ENCODE peak calls at places on chromosomes 7 and 10, in five cellular contexts. One of them, this sample, is unnamed. For H3K4me1, the result is how much of the 10 kb centered on the place peaks cover.

GRCh38 chr10:1708746-1709145 is 28.6 kb downstream of the ADARB2 start:
- DNase-seq in fibroblast of lung: no peak
- DNase-seq in mammary epithelial cell: no peak
- DNase-seq in neural progenitor cell: no peak
- DNase-seq in GM23248: no peak
- DNase-seq in this sample: no peak

GRCh38 chr10:110354322-110354766 is 49.6 kb upstream of the SMNDC1 start:
- DNase-seq in fibroblast of lung: peak
- DNase-seq in mammary epithelial cell: peak
- DNase-seq in neural progenitor cell: peak
- DNase-seq in GM23248: peak
- DNase-seq in this sample: peak

GRCh38 chr10:34994565-34995142 is 95.5 kb downstream of the CUL2 start:
- DNase-seq in fibroblast of lung: peak
- DNase-seq in mammary epithelial cell: peak
- DNase-seq in neural progenitor cell: peak
- DNase-seq in GM23248: peak
- DNase-seq in this sample: peak

GRCh38 chr10:61958311-61958710 is 56.8 kb downstream of the ARID5B start:
- DNase-seq in fibroblast of lung: no peak
- DNase-seq in mammary epithelial cell: no peak
- DNase-seq in neural progenitor cell: no peak
- DNase-seq in GM23248: no peak
- DNase-seq in this sample: no peak

GRCh38 chr10:24209946-24210491 is 1.1 kb downstream of the KIAA1217 start:
- DNase-seq in fibroblast of lung: peak
- DNase-seq in mammary epithelial cell: peak
- DNase-seq in neural progenitor cell: no peak
- DNase-seq in GM23248: peak
- DNase-seq in this sample: peak

GRCh38 chr7:33589911-33590310 is 315.4 kb upstream of the BMPER start:
- DNase-seq in fibroblast of lung: no peak
- DNase-seq in mammary epithelial cell: no peak
- DNase-seq in neural progenitor cell: no peak
- DNase-seq in GM23248: no peak
- DNase-seq in this sample: no peak

GRCh38 chr10:102068216-102068615 is 3.1 kb downstream of the HPS6 start:
- DNase-seq in fibroblast of lung: no peak
- DNase-seq in mammary epithelial cell: no peak
- DNase-seq in neural progenitor cell: no peak
- DNase-seq in GM23248: peak
- DNase-seq in this sample: no peak

GRCh38 chr10:43998021-43998809 is 349.5 kb upstream of the ZNF32 start:
- DNase-seq in fibroblast of lung: peak
- DNase-seq in mammary epithelial cell: no peak
- DNase-seq in neural progenitor cell: no peak
- DNase-seq in GM23248: peak
- DNase-seq in this sample: no peak

GRCh38 chr10:95295031-95295755 is 4.4 kb upstream of the PDLIM1 start:
- DNase-seq in fibroblast of lung: peak
- DNase-seq in mammary epithelial cell: peak
- DNase-seq in neural progenitor cell: peak
- DNase-seq in GM23248: peak
- DNase-seq in this sample: no peak

DNA sequence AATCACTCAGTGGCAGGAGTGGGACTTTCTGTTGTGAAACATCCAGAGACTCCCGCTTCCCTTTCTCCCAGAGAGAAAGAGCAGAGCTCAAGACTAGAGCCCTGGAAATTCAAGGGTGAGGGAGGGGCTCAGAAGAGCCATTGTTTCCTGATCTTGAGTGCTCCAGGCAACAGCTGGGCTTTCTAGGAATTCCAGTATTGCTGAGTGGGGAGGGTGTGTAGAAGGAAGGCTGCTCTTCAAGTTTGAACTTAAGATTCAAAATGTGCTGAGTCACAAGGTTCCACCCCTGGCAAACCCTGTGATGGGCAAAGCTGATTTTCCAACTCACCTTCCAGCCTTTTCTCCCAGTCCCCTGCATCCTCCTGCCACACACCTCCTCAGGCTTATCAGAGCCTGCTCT is 42.3 kb upstream of the MSRB2 start:
- DNase-seq in fibroblast of lung: peak
- DNase-seq in mammary epithelial cell: peak
- DNase-seq in neural progenitor cell: no peak
- DNase-seq in GM23248: peak
- DNase-seq in this sample: peak
- H3K4me2 ChIP-seq in fibroblast of lung: no peak
- H3K4me2 ChIP-seq in mammary epithelial cell: no peak
- H3K4me2 ChIP-seq in neural progenitor cell: no peak
- H3K4me2 ChIP-seq in GM23248: no peak
- H3K4me2 ChIP-seq in this sample: peak

DNA sequence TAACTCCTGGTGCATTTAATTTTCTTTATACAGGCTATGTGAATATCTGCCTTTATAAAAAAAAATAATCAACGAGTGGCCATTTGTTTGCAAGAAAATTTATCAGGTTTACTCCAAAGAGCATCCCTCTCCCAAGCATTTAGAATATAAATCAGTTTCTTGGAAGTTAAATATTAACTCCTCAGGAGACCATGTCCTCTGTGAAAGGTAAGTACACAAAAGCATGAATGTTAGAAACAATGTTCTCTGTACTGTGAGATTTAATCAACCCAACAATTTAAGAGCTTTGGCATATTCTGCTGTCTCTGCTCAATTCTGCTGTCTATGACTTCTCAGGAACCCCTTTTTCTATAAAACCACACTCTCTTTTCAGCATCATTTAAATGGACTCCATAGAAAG is 119.3 kb upstream of the LAMB4 start:
- DNase-seq in fibroblast of lung: no peak
- DNase-seq in mammary epithelial cell: no peak
- DNase-seq in neural progenitor cell: no peak
- DNase-seq in GM23248: no peak
- DNase-seq in this sample: no peak
- H3K27ac ChIP-seq in fibroblast of lung: no peak
- H3K27ac ChIP-seq in mammary epithelial cell: no peak
- H3K27ac ChIP-seq in neural progenitor cell: no peak
- H3K27ac ChIP-seq in GM23248: no peak
- H3K27ac ChIP-seq in this sample: no peak

DNA sequence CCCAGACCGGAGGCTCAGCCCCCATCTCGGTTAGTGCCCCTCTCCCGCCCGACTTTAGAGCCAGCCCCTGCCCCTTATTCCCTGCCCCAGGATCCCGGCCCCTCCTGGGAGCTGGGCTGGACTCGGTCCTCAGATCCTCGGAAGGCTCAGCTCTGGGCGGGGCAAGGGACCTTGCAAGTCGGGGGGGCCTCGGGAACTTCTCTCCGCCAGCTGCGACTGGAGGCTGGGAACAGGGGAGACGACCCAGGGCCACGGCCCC is 2.5 kb downstream of the ADIRF start:
- DNase-seq in fibroblast of lung: no peak
- DNase-seq in mammary epithelial cell: no peak
- DNase-seq in neural progenitor cell: peak
- DNase-seq in GM23248: no peak
- DNase-seq in this sample: no peak
- H3K4me1 ChIP-seq in fibroblast of lung: under half
- H3K4me1 ChIP-seq in mammary epithelial cell: half or more
- H3K4me1 ChIP-seq in neural progenitor cell: under half
- H3K4me1 ChIP-seq in GM23248: under half
- H3K4me1 ChIP-seq in this sample: half or more

GRCh38 chr7:130909161-130909836 is 175.3 kb upstream of the KLF14 start:
- DNase-seq in fibroblast of lung: no peak
- DNase-seq in mammary epithelial cell: no peak
- DNase-seq in neural progenitor cell: no peak
- DNase-seq in GM23248: peak
- DNase-seq in this sample: no peak
- H3K4me2 ChIP-seq in fibroblast of lung: peak
- H3K4me2 ChIP-seq in mammary epithelial cell: peak
- H3K4me2 ChIP-seq in neural progenitor cell: no peak
- H3K4me2 ChIP-seq in GM23248: peak
- H3K4me2 ChIP-seq in this sample: peak

GRCh38 chr10:30002438-30003266 is 56.7 kb downstream of the JCAD start:
- DNase-seq in fibroblast of lung: peak
- DNase-seq in mammary epithelial cell: peak
- DNase-seq in neural progenitor cell: peak
- DNase-seq in GM23248: peak
- DNase-seq in this sample: peak
- H3K27ac ChIP-seq in fibroblast of lung: no peak
- H3K27ac ChIP-seq in mammary epithelial cell: no peak
- H3K27ac ChIP-seq in neural progenitor cell: no peak
- H3K27ac ChIP-seq in GM23248: no peak
- H3K27ac ChIP-seq in this sample: no peak

DNA sequence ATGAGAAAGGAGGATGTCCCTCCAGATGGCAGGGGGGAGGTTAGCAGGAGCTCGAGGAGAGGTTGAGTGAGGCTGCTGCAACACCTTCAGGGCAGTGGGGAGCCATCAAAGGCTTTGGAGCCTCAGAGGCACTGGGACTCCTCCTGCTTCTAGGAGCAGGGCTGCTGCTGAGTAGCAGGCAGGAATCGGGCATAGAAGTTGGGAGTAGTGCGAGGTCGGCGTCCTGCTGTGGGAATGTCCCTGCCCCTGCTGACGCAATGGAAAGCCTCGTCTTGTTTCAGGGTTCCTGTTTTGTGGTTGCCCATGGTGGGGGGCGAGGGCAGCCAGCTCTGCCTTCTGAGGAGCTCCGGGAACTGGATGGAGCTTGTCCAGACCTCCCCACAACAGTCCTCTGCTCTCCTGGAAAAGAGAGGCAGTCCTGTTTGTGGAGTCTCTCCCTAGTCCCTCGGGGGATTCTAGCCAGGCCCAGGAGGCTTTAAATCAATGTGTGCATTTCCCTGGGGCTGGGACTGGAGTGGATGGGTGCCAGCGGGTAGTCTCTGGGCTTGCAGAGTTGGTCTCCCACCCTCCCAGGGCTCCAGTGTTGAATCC is 98.8 kb upstream of the PPIF start:
- DNase-seq in fibroblast of lung: peak
- DNase-seq in mammary epithelial cell: no peak
- DNase-seq in neural progenitor cell: no peak
- DNase-seq in GM23248: no peak
- DNase-seq in this sample: no peak
- H3K4me1 ChIP-seq in fibroblast of lung: under half
- H3K4me1 ChIP-seq in mammary epithelial cell: under half
- H3K4me1 ChIP-seq in neural progenitor cell: under half
- H3K4me1 ChIP-seq in GM23248: under half
- H3K4me1 ChIP-seq in this sample: under half

GRCh38 chr7:77524732-77525131 is 12.4 kb upstream of the PTPN12 start:
- DNase-seq in fibroblast of lung: no peak
- DNase-seq in mammary epithelial cell: no peak
- DNase-seq in neural progenitor cell: no peak
- DNase-seq in GM23248: no peak
- DNase-seq in this sample: no peak

GRCh38 chr7:77525231-77525630 is 11.9 kb upstream of the PTPN12 start:
- DNase-seq in fibroblast of lung: peak
- DNase-seq in mammary epithelial cell: peak
- DNase-seq in neural progenitor cell: no peak
- DNase-seq in GM23248: peak
- DNase-seq in this sample: no peak

GRCh38 chr7:77516085-77516484 is 21.0 kb upstream of the PTPN12 start:
- DNase-seq in fibroblast of lung: no peak
- DNase-seq in mammary epithelial cell: no peak
- DNase-seq in neural progenitor cell: no peak
- DNase-seq in GM23248: no peak
- DNase-seq in this sample: no peak

GRCh38 chr7:77519672-77520071 is 17.4 kb upstream of the PTPN12 start:
- DNase-seq in fibroblast of lung: no peak
- DNase-seq in mammary epithelial cell: no peak
- DNase-seq in neural progenitor cell: no peak
- DNase-seq in GM23248: no peak
- DNase-seq in this sample: no peak

GRCh38 chr7:77520261-77520660 is 16.8 kb upstream of the PTPN12 start:
- DNase-seq in fibroblast of lung: no peak
- DNase-seq in mammary epithelial cell: no peak
- DNase-seq in neural progenitor cell: no peak
- DNase-seq in GM23248: no peak
- DNase-seq in this sample: no peak
- H3K4me2 ChIP-seq in fibroblast of lung: no peak
- H3K4me2 ChIP-seq in mammary epithelial cell: no peak
- H3K4me2 ChIP-seq in neural progenitor cell: no peak
- H3K4me2 ChIP-seq in GM23248: no peak
- H3K4me2 ChIP-seq in this sample: no peak

GRCh38 chr10:14564268-14564744 is 210.4 kb downstream of the FAM107B start:
- DNase-seq in fibroblast of lung: no peak
- DNase-seq in mammary epithelial cell: no peak
- DNase-seq in neural progenitor cell: no peak
- DNase-seq in GM23248: no peak
- DNase-seq in this sample: no peak
- H3K27ac ChIP-seq in fibroblast of lung: no peak
- H3K27ac ChIP-seq in mammary epithelial cell: no peak
- H3K27ac ChIP-seq in neural progenitor cell: no peak
- H3K27ac ChIP-seq in GM23248: no peak
- H3K27ac ChIP-seq in this sample: peak

DNA sequence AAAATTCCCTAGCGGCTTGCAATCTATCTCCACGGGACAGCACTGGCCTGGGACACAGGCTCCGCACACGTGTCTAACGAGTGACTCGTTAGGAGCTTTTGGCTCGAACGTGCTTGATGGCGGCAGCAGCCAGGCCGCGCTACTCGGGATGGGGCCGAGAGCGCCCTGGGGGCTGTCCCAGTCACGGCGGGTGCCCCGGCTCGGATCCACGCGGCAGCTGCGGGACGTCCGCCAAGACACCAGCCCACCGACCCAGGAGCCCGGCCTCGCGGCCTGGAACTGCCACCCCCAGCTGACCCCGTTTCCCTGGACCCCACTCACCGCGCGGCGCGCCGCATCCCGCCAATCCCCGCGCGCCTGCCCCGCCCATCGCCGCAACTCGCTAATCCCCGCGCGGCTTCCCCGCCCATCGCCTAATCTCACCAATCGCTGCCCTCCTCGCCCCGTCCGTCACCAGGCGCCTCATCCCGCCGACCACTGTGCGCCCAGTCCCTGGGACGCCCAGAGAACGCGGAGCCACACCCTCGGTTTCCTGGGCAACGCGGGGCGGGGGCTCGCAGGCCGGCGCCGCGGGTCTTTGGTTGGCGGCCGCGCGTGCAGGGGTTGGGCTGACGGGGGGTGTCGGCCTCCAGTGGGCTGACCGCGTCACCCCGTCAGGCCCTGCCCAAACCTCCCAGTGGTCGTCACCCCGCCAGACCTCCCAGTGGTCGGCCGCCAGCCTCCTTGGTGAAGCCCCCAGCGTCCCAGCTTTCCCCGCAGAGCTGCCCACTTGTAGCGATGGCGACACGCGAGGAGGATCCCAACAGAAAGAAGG is at the start of gene POLD2:
- DNase-seq in fibroblast of lung: peak
- DNase-seq in mammary epithelial cell: peak
- DNase-seq in neural progenitor cell: peak
- DNase-seq in GM23248: peak
- DNase-seq in this sample: peak
- H3K4me1 ChIP-seq in fibroblast of lung: under half
- H3K4me1 ChIP-seq in mammary epithelial cell: under half
- H3K4me1 ChIP-seq in neural progenitor cell: under half
- H3K4me1 ChIP-seq in GM23248: under half
- H3K4me1 ChIP-seq in this sample: under half